ENCODE peak calls at places on chromosome 14, in four cellular contexts. A is GM12878, Q is K562, Y is HepG2. E is an unnamed sample.

GRCh38 chr14:94408546-94409095 is 20.2 kb upstream of the SERPINA1 start:
- DNase-seq in Q (no peak), Y (no peak), A (no peak), E (no peak)

GRCh38 chr14:34387974-34388533 is 74.0 kb downstream of the SPTSSA start:
- DNase-seq in Q (no peak), Y (no peak), A (no peak), E (no peak)

GRCh38 chr14:65817011-65817410 is 404.5 kb downstream of the FUT8 start:
- DNase-seq in Q (no peak), Y (no peak), A (no peak), E (no peak)

GRCh38 chr14:93023039-93023438 is 92.7 kb downstream of the ITPK1 start:
- DNase-seq in A (no peak), Q (peak), Y (peak), E (peak)

GRCh38 chr14:57382283-57382682 is 8.1 kb upstream of the NAA30 start:
- DNase-seq in Q (no peak), A (no peak), Y (peak), E (no peak)

GRCh38 chr14:59161571-59162175 is 26.8 kb upstream of the DAAM1 start:
- DNase-seq in Q (peak), Y (peak), A (no peak), E (no peak)

GRCh38 chr14:99873653-99874052 is 80.4 kb downstream of the EML1 start:
- DNase-seq in Q (no peak), Y (no peak), A (no peak), E (peak)

GRCh38 chr14:100523131-100523530 is 64.1 kb downstream of the BEGAIN start:
- DNase-seq in Y (no peak), Q (no peak), A (no peak), E (no peak)

GRCh38 chr14:95432152-95433093 is 84.0 kb downstream of the SYNE3 start:
- DNase-seq in Y (peak), Q (peak), A (no peak), E (peak)

GRCh38 chr14:100271247-100271939 is 32.4 kb downstream of the YY1 start:
- DNase-seq in Y (peak), A (no peak), Q (no peak), E (no peak)

GRCh38 chr14:36660736-36661505 is 739 bp upstream of the PAX9 start:
- DNase-seq in A (no peak), Q (no peak), Y (no peak), E (no peak)

GRCh38 chr14:93688794-93689193 is 99.5 kb downstream of the PRIMA1 start:
- DNase-seq in Q (no peak), A (no peak), Y (no peak), E (no peak)

GRCh38 chr14:60998617-60999016 is 17.6 kb downstream of the SLC38A6 start:
- DNase-seq in Y (no peak), Q (no peak), A (no peak), E (no peak)

GRCh38 chr14:69685217-69685616 is 73.8 kb downstream of the SUSD6 start:
- DNase-seq in Q (no peak), Y (no peak), A (no peak), E (no peak)

GRCh38 chr14:102772781-102773570 is 4.3 kb upstream of the TRAF3 start:
- DNase-seq in A (no peak), Y (peak), Q (no peak), E (no peak)

GRCh38 chr14:22508150-22508457 is 80.9 kb downstream of the DAD1 start:
- DNase-seq in Y (no peak), A (no peak), Q (no peak), E (no peak)

GRCh38 chr14:100237735-100238418 is 1.1 kb upstream of the YY1 start:
- DNase-seq in Y (peak), Q (no peak), A (no peak), E (peak)

GRCh38 chr14:38143651-38144505 is 63.8 kb upstream of the SSTR1 start:
- DNase-seq in Y (no peak), A (no peak), Q (no peak), E (no peak)

GRCh38 chr14:35388656-35389314 is 15.8 kb downstream of the NFKBIA start:
- DNase-seq in Q (no peak), A (no peak), Y (no peak), E (no peak)

GRCh38 chr14:76277586-76278130 is 98.3 kb upstream of the ESRRB start:
- DNase-seq in Q (no peak), A (no peak), Y (no peak), E (no peak)

GRCh38 chr14:58572092-58572853 is 65.5 kb upstream of the DACT1 start:
- DNase-seq in Q (no peak), A (no peak), Y (peak), E (no peak)

GRCh38 chr14:79596531-79596930 is 614.8 kb downstream of the DIO2 start:
- DNase-seq in Q (no peak), Y (no peak), A (no peak), E (no peak)

GRCh38 chr14:99735189-99736135 is 51.4 kb downstream of the CYP46A1 start:
- DNase-seq in Y (no peak), A (no peak), Q (no peak), E (no peak)

GRCh38 chr14:96903444-96904023 is 106.4 kb downstream of the VRK1 start:
- DNase-seq in A (no peak), Y (no peak), Q (no peak), E (no peak)

GRCh38 chr14:96902004-96902403 is 104.8 kb downstream of the VRK1 start:
- DNase-seq in Q (no peak), A (no peak), Y (no peak), E (no peak)

GRCh38 chr14:96905065-96905464 is 107.9 kb downstream of the VRK1 start:
- DNase-seq in A (no peak), Q (no peak), Y (no peak), E (no peak)

GRCh38 chr14:96904201-96904600 is 107.0 kb downstream of the VRK1 start:
- DNase-seq in Y (no peak), A (no peak), Q (no peak), E (no peak)

GRCh38 chr14:96901227-96901626 is 104.0 kb downstream of the VRK1 start:
- DNase-seq in Q (no peak), Y (no peak), A (peak), E (no peak)
- TF ChIP-seq CHD2 in Q (no peak), Y (no peak), A (no peak), E (no peak)

GRCh38 chr14:73553845-73554244 is 4.9 kb downstream of the HEATR4 start:
- DNase-seq in Q (no peak), A (no peak), Y (no peak), E (no peak)
- TF ChIP-seq FOXM1 in Q (no peak), A (no peak), Y (no peak), E (no peak)

GRCh38 chr14:24138396-24139271 is 2.6 kb downstream of the PSME1 start:
- DNase-seq in Y (no peak), Q (no peak), A (no peak), E (no peak)
- TF ChIP-seq CHD2 in Y (no peak), Q (no peak), A (no peak), E (no peak)

GRCh38 chr14:104281768-104282301 is 143.4 kb downstream of the KIF26A start:
- DNase-seq in A (no peak), Y (no peak), Q (no peak), E (no peak)
- TF ChIP-seq FOXM1 in A (no peak), Y (no peak), Q (no peak), E (no peak)

DNA sequence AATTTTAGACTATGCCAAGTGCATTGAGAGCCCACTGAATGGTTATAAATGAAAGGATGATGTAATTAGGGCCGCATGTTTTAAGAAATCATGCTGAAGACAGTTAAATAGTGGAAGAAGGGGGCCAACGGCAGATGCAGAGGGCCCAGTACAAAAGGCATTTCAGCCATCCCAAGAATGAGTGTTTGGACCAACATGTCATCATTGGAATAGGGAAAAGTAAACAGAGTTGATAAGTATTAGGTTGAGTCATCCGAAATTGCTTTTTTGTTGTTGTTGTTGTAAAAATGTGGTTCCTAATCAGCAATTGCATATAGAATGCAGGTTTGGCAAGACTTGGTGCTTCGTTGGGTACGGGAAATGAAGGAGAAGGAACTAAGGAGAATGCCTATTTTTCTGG is 29.5 kb downstream of the BMP4 start:
- DNase-seq in Y (peak), A (no peak), Q (no peak), E (no peak)
- TF ChIP-seq CHD2 in Y (no peak), A (no peak), Q (no peak), E (no peak)

DNA sequence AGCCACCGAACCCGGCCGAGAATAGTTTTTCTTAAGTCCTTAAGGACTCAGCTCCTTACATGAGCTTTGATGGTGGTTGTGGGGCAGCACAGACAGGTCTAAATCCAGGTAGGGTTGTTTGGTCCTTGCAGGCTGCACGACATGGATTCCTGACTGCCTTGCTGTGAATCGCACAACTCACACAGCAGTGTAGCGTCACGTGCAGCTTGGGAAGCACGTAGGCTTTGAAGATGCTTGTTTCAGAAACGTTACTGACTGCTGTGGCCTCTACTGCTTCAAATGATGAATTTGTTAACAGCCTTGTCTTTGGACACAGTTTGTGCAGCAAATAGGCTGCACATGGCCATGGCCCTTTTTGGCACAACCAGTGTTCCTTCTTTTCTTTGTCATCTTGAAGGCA is 29.9 kb downstream of the ZBTB42 start:
- DNase-seq in Q (no peak), A (no peak), Y (no peak), E (no peak)
- TF ChIP-seq FOXM1 in Q (no peak), A (no peak), Y (no peak), E (no peak)

DNA sequence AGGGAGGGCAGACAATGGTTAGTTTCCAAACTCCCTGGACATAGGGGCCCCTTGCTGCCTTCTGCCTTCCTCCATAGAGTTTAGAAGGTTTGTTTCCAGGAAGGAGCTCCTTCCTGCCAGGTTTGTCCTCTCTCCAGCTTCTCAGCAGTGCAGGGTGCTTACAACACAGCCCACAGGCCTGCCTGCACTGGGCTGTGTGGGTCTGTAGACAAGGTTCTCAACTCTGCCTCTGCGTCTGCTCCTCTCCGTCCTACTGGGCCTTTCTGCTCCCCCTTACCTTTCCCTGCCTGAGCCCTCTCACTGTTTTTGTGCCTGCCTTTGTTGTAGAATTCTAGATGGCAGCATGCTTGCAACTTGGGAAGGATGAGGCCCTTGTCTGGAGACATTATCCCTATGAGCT is 124.0 kb downstream of the SAMD4A start:
- DNase-seq in Q (no peak), Y (no peak), A (no peak), E (no peak)
- TF ChIP-seq CHD2 in Q (no peak), Y (no peak), A (no peak), E (no peak)

GRCh38 chr14:64673329-64673728 is 30.9 kb upstream of the PLEKHG3 start:
- DNase-seq in A (no peak), Q (no peak), Y (no peak), E (no peak)
- TF ChIP-seq FOXM1 in A (no peak), Q (no peak), Y (no peak), E (no peak)